ENCODE peak calls at places on chromosome 22, in five cellular contexts. I is H1, Q is iris pigment epithelial cell, P is right atrium auricular region, Y is cardiac fibroblast. Z is an unnamed sample.

GRCh38 chr22:37485006-37485713 is 1.0 kb downstream of the MFNG start:
- DNase-seq in I (no peak), Q (no peak), P (no peak), Y (no peak), Z (peak)

GRCh38 chr22:48320671-48321515 is 1506.8 kb downstream of the BRD1 start:
- DNase-seq in I (no peak), Q (no peak), P (no peak), Y (no peak), Z (peak)

GRCh38 chr22:41528938-41529561 is 15.2 kb downstream of the POLR3H start:
- DNase-seq in I (no peak), Q (no peak), P (no peak), Y (no peak), Z (no peak)

GRCh38 chr22:37953062-37953436 is 352 bp downstream of the C22orf23 start:
- DNase-seq in I (no peak), Q (no peak), P (peak), Y (no peak), Z (no peak)

GRCh38 chr22:49152146-49152929 is 675.3 kb downstream of the BRD1 start:
- DNase-seq in I (no peak), Q (no peak), P (no peak), Y (no peak), Z (no peak)

GRCh38 chr22:44030702-44031082 is 6.6 kb downstream of the PARVB start:
- DNase-seq in I (no peak), Q (no peak), P (no peak), Y (no peak), Z (no peak)

GRCh38 chr22:37930270-37930951 is 23.0 kb downstream of the C22orf23 start:
- DNase-seq in I (no peak), Q (peak), P (no peak), Y (peak), Z (no peak)

GRCh38 chr22:44881246-44881600 is 128.6 kb downstream of the PHF21B start:
- DNase-seq in I (no peak), Q (no peak), P (no peak), Y (no peak), Z (no peak)

GRCh38 chr22:23709107-23709506 is 18.3 kb downstream of the RGL4 start:
- DNase-seq in I (no peak), Q (peak), P (no peak), Y (peak), Z (no peak)

GRCh38 chr22:20422271-20422958 is 15.2 kb downstream of the SCARF2 start:
- DNase-seq in I (no peak), Q (no peak), P (no peak), Y (no peak), Z (peak)

GRCh38 chr22:36362819-36363377 is 24.9 kb downstream of the MYH9 start:
- DNase-seq in I (no peak), Q (no peak), P (no peak), Y (peak), Z (no peak)

GRCh38 chr22:27139935-27140493 is 482.6 kb downstream of the MIAT start:
- DNase-seq in I (no peak), Q (peak), P (peak), Y (peak), Z (no peak)

GRCh38 chr22:26367402-26368245 is 61.4 kb upstream of the ASPHD2 start:
- DNase-seq in I (no peak), Q (peak), P (no peak), Y (peak), Z (no peak)

GRCh38 chr22:27297125-27297524 is 504.4 kb downstream of the MN1 start:
- DNase-seq in I (no peak), Q (no peak), P (no peak), Y (no peak), Z (no peak)

GRCh38 chr22:33597274-33597985 is 322.8 kb downstream of the LARGE1 start:
- DNase-seq in I (no peak), Q (no peak), P (no peak), Y (no peak), Z (no peak)

GRCh38 chr22:31348766-31349165 is 2.6 kb upstream of the PATZ1 start:
- DNase-seq in I (no peak), Q (no peak), P (no peak), Y (no peak), Z (no peak)

GRCh38 chr22:42162728-42163489 is 32.3 kb upstream of the CYP2D6 start:
- DNase-seq in I (no peak), Q (no peak), P (no peak), Y (no peak), Z (no peak)

GRCh38 chr22:35568751-35569725 is 28.4 kb downstream of the RASD2 start:
- DNase-seq in I (no peak), Q (peak), P (no peak), Y (peak), Z (no peak)

GRCh38 chr22:44438056-44438455 is 60.0 kb downstream of the RTL6 start:
- DNase-seq in I (no peak), Q (no peak), P (no peak), Y (no peak), Z (no peak)

GRCh38 chr22:36384766-36385400 is 2.9 kb downstream of the MYH9 start:
- DNase-seq in I (no peak), Q (no peak), P (no peak), Y (peak), Z (no peak)

GRCh38 chr22:48204296-48204695 is 1441.8 kb downstream of the TBC1D22A start:
- DNase-seq in I (no peak), Q (no peak), P (no peak), Y (no peak), Z (no peak)

GRCh38 chr22:45328822-45329535 is 19.2 kb downstream of the FAM118A start:
- DNase-seq in I (no peak), Q (no peak), P (no peak), Y (no peak), Z (no peak)

GRCh38 chr22:46142548-46143490 is 7.5 kb upstream of the PPARA start:
- DNase-seq in I (no peak), Q (no peak), P (no peak), Y (no peak), Z (peak)

GRCh38 chr22:45334528-45334927 is 24.8 kb downstream of the FAM118A start:
- DNase-seq in I (no peak), Q (no peak), P (no peak), Y (no peak), Z (no peak)

GRCh38 chr22:19277785-19278184 is 13.7 kb downstream of the CLTCL1 start:
- DNase-seq in I (no peak), Q (no peak), P (peak), Y (no peak), Z (no peak)

GRCh38 chr22:24416095-24416494 is 11.3 kb upstream of the ADORA2A start:
- DNase-seq in I (no peak), Q (no peak), P (no peak), Y (no peak), Z (no peak)

GRCh38 chr22:24331468-24332440 is 61.1 kb downstream of the SPECC1L start:
- DNase-seq in I (no peak), Q (peak), P (no peak), Y (peak), Z (no peak)

Z was measured in left lung.